ENCODE peak calls at places on chromosomes 11 and 22, in nine cellular contexts. V is germinal center; Y is sigmoid colon; Z is ovary; Q is GM12892; R is HT-29; N is activated naive CD8-positive, alpha-beta T cell treated with anti-CD3 and anti-CD28 coated beads, Interleukin-2, amount 50 U/mL, for 24 hours; O is stomach; G is NCI-H2171 treated with DMSO at 0.1 percent for 48 hours. W is an unnamed sample.

GRCh38 chr22:20243545-20244249 is 24.4 kb downstream of the RTN4R start:
- DNase-seq in V (peak; percentile 49), Y (peak; percentile 82), Z (peak; percentile 86), Q (no peak), R (peak; percentile 74), N (peak; percentile 63), O (peak; percentile 35), G (peak; percentile 94), W (peak; percentile 59)

GRCh38 chr11:84194696-84195095 is 908.5 kb upstream of the CCDC90B start:
- DNase-seq in V (no peak), Y (no peak), Z (no peak), Q (no peak), R (no peak), N (no peak), O (no peak), G (no peak), W (no peak)

GRCh38 chr11:16876840-16877239 is 137.4 kb downstream of the PLEKHA7 start:
- DNase-seq in V (no peak), Y (no peak), Z (no peak), Q (no peak), R (no peak), N (no peak), O (no peak), G (no peak), W (no peak)

GRCh38 chr11:103773537-103773936 is 262.9 kb upstream of the DDI1 start:
- DNase-seq in V (no peak), Y (no peak), Z (peak; percentile 26), Q (no peak), R (no peak), N (no peak), O (no peak), G (no peak), W (no peak)

GRCh38 chr11:60939828-60940227 is 12.1 kb downstream of the SLC15A3 start:
- DNase-seq in V (no peak), Y (no peak), Z (no peak), Q (no peak), R (no peak), N (no peak), O (no peak), G (peak; percentile 32), W (no peak)

GRCh38 chr22:17774928-17775675 is 833 bp upstream of the BID start:
- DNase-seq in V (no peak), Y (no peak), Z (no peak), Q (no peak), R (no peak), N (peak; percentile 28), O (no peak), G (no peak), W (no peak)

GRCh38 chr11:123973816-123974215 is 3.8 kb downstream of the OR10S1 start:
- DNase-seq in V (no peak), Y (no peak), Z (no peak), Q (no peak), R (no peak), N (no peak), O (no peak), G (no peak), W (no peak)

GRCh38 chr11:19628018-19628417 is 84.6 kb upstream of the NAV2 start:
- DNase-seq in V (no peak), Y (peak; percentile 97), Z (peak; percentile 33), Q (no peak), R (no peak), N (no peak), O (no peak), G (no peak), W (no peak)

GRCh38 chr22:35152316-35152715 is 86.4 kb downstream of the ISX start:
- DNase-seq in V (no peak), Y (no peak), Z (no peak), Q (no peak), R (no peak), N (no peak), O (no peak), G (no peak), W (no peak)

GRCh38 chr11:1209371-1210057 is 13.4 kb upstream of the MUC5B start:
- DNase-seq in V (no peak), Y (peak; percentile 35), Z (no peak), Q (no peak), R (no peak), N (no peak), O (no peak), G (no peak), W (no peak)

GRCh38 chr11:72661486-72661885 is 12.7 kb downstream of the PDE2A start:
- DNase-seq in V (no peak), Y (no peak), Z (no peak), Q (no peak), R (no peak), N (no peak), O (no peak), G (no peak), W (no peak)

GRCh38 chr11:117220568-117220967 is 11.3 kb downstream of the PCSK7 start:
- DNase-seq in V (no peak), Y (peak; percentile 94), Z (peak; percentile 64), Q (no peak), R (no peak), N (no peak), O (no peak), G (no peak), W (no peak)

GRCh38 chr11:77193915-77194830 is 66.1 kb downstream of the MYO7A start:
- DNase-seq in V (no peak), Y (peak; percentile 46), Z (no peak), Q (no peak), R (no peak), N (no peak), O (no peak), G (no peak), W (no peak)

GRCh38 chr22:35642305-35642741 is 5.9 kb upstream of the APOL6 start:
- DNase-seq in V (no peak), Y (peak; percentile 63), Z (no peak), Q (no peak), R (no peak), N (no peak), O (no peak), G (no peak), W (no peak)

GRCh38 chr22:23071163-23072034 is 1.1 kb downstream of the GNAZ start:
- DNase-seq in V (no peak), Y (peak; percentile 63), Z (peak; percentile 44), Q (no peak), R (no peak), N (no peak), O (no peak), G (no peak), W (no peak)

GRCh38 chr22:19720150-19720827 is 3.0 kb upstream of the GP1BB start:
- DNase-seq in V (no peak), Y (no peak), Z (no peak), Q (no peak), R (no peak), N (no peak), O (no peak), G (no peak), W (no peak)